ENCODE peak calls at places on chromosomes 1 and 21, in ten cellular contexts. A, E, D, O, J, K, B, F, T and X are unnamed samples.

GRCh38 chr1:94926365-94926914 is 470 bp downstream of the CNN3 start:
- DNase-seq in D (no peak), F (peak; percentile 75), A (no peak), E (peak; percentile 65), T (peak; percentile 49), B (peak; percentile 61), K (no peak), O (peak; percentile 65), J (peak; percentile 72), X (peak; percentile 85)

GRCh38 chr1:50841791-50842387 is 118.2 kb downstream of the FAF1 start:
- DNase-seq in E (no peak), O (no peak), D (no peak), B (peak; percentile 46), K (peak; percentile 3), A (no peak), J (no peak), F (no peak), T (peak; percentile 73), X (no peak)

GRCh38 chr21:45318556-45319341 is 31.1 kb upstream of the POFUT2 start:
- DNase-seq in A (no peak), D (no peak), O (no peak), T (peak; percentile 52), K (no peak), E (peak; percentile 70), B (peak; percentile 77), J (peak; percentile 87), F (peak; percentile 98), X (peak; percentile 55)

GRCh38 chr21:41369915-41370839 is 8.3 kb downstream of the MX2 start:
- DNase-seq in J (no peak), E (no peak), T (no peak), A (no peak), F (no peak), D (no peak), B (no peak), K (no peak), O (no peak), X (no peak)

GRCh38 chr1:186494832-186495271 is 33.9 kb upstream of the PDC start:
- DNase-seq in O (no peak), J (no peak), D (no peak), E (no peak), K (no peak), T (peak; percentile 32), F (no peak), A (no peak), B (peak; percentile 25), X (no peak)

GRCh38 chr1:30323352-30323751 is 400.0 kb downstream of the MATN1 start:
- DNase-seq in O (no peak), J (no peak), T (no peak), F (peak; percentile 12), A (no peak), B (no peak), E (no peak), D (no peak), K (no peak), X (no peak)

GRCh38 chr1:153967109-153967999 is at the start of gene CREB3L4:
- DNase-seq in F (peak; percentile 98), T (peak; percentile 100), E (peak; percentile 93), J (peak; percentile 95), O (peak; percentile 92), D (peak; percentile 71), K (peak; percentile 93), B (peak; percentile 99), A (peak; percentile 80), X (peak; percentile 97)

GRCh38 chr1:17866451-17867029 is 111.4 kb downstream of the ACTL8 start:
- DNase-seq in E (no peak), B (peak; percentile 95), O (no peak), A (no peak), T (peak; percentile 92), K (peak; percentile 72), F (no peak), J (no peak), D (no peak), X (no peak)

GRCh38 chr1:152933196-152933595 is 13.8 kb upstream of the SPRR5 start:
- DNase-seq in O (no peak), T (no peak), F (peak; percentile 27), J (no peak), D (no peak), B (no peak), K (no peak), A (no peak), E (no peak), X (no peak)

GRCh38 chr1:35431173-35431599 is 126.0 kb downstream of the KIAA0319L start:
- DNase-seq in K (no peak), E (no peak), D (no peak), O (no peak), J (no peak), B (peak; percentile 26), T (peak; percentile 39), F (no peak), A (no peak), X (peak; percentile 1)

GRCh38 chr1:109573785-109574184 is 25.4 kb downstream of the GNAI3 start:
- DNase-seq in O (no peak), T (no peak), K (peak; percentile 26), E (no peak), J (no peak), A (no peak), B (no peak), D (no peak), F (no peak), X (no peak)

GRCh38 chr1:22340873-22341272 is 110.8 kb upstream of the ZBTB40 start:
- DNase-seq in E (no peak), A (no peak), D (no peak), T (no peak), O (no peak), B (no peak), J (no peak), K (no peak), F (no peak), X (no peak)

GRCh38 chr1:107795994-107796393 is 169.0 kb downstream of the VAV3 start:
- DNase-seq in A (no peak), J (no peak), F (no peak), T (no peak), D (no peak), O (no peak), E (no peak), K (no peak), B (no peak), X (no peak)

GRCh38 chr1:110672001-110672752 is 2.6 kb downstream of the KCNA3 start:
- DNase-seq in A (no peak), D (peak; percentile 71), T (no peak), K (no peak), E (no peak), F (no peak), O (peak; percentile 55), B (no peak), J (no peak), X (peak; percentile 64)